ENCODE peak calls at places on chromosomes 5 and 9, in four cellular contexts. R is fibroblast of lung, O is keratinocyte, Y is transverse colon. S is an unnamed sample. For H3K27me3, the result is how much of the 10 kb centered on the place peaks cover.

GRCh38 chr5:34743878-34744277 is 87.8 kb downstream of the RAI14 start:
- DNase-seq in R (peak), O (no peak), Y (no peak), S (peak)

GRCh38 chr5:135467051-135467625 is 15.0 kb upstream of the TIFAB start:
- DNase-seq in R (no peak), O (no peak), Y (no peak), S (no peak)

GRCh38 chr9:79492092-79492995 is 79.4 kb upstream of the TLE4 start:
- DNase-seq in R (no peak), O (no peak), Y (no peak), S (no peak)

GRCh38 chr5:126044111-126044668 is 379.0 kb upstream of the GRAMD2B start:
- DNase-seq in R (peak), O (no peak), Y (no peak), S (peak)

GRCh38 chr5:122192883-122193496 is 63.6 kb downstream of the ZNF474 start:
- DNase-seq in R (peak), O (peak), Y (no peak), S (peak)

GRCh38 chr5:134533115-134533815 is 7.8 kb downstream of the JADE2 start:
- DNase-seq in R (no peak), O (no peak), Y (no peak), S (no peak)

GRCh38 chr9:69594180-69594579 is 78.0 kb downstream of the APBA1 start:
- DNase-seq in R (no peak), O (no peak), Y (no peak), S (no peak)

GRCh38 chr9:116713266-116713665 is 26.2 kb downstream of the TRIM32 start:
- DNase-seq in R (no peak), O (no peak), Y (no peak), S (no peak)

GRCh38 chr9:14151451-14151850 is 162.5 kb downstream of the NFIB start:
- DNase-seq in R (no peak), O (no peak), Y (no peak), S (no peak)
- H3K27me3 ChIP-seq in R (under half), O (under half), Y (under half), S (under half)

GRCh38 chr5:128764910-128765309 is 200.4 kb upstream of the SLC27A6 start:
- DNase-seq in R (no peak), O (no peak), Y (no peak), S (no peak)
- H3K4me3 ChIP-seq in R (no peak), O (no peak), Y (no peak), S (no peak)

GRCh38 chr9:121927636-121928035 is 165.5 kb downstream of the TTLL11 start:
- DNase-seq in R (no peak), O (no peak), Y (no peak), S (no peak)

GRCh38 chr9:121930970-121931369 is 162.1 kb downstream of the TTLL11 start:
- DNase-seq in R (no peak), O (no peak), Y (no peak), S (no peak)

GRCh38 chr9:121927081-121927480 is 166.0 kb downstream of the TTLL11 start:
- DNase-seq in R (no peak), O (no peak), Y (no peak), S (no peak)

GRCh38 chr9:121926417-121926816 is 166.7 kb downstream of the TTLL11 start:
- DNase-seq in R (no peak), O (no peak), Y (no peak), S (no peak)

DNA sequence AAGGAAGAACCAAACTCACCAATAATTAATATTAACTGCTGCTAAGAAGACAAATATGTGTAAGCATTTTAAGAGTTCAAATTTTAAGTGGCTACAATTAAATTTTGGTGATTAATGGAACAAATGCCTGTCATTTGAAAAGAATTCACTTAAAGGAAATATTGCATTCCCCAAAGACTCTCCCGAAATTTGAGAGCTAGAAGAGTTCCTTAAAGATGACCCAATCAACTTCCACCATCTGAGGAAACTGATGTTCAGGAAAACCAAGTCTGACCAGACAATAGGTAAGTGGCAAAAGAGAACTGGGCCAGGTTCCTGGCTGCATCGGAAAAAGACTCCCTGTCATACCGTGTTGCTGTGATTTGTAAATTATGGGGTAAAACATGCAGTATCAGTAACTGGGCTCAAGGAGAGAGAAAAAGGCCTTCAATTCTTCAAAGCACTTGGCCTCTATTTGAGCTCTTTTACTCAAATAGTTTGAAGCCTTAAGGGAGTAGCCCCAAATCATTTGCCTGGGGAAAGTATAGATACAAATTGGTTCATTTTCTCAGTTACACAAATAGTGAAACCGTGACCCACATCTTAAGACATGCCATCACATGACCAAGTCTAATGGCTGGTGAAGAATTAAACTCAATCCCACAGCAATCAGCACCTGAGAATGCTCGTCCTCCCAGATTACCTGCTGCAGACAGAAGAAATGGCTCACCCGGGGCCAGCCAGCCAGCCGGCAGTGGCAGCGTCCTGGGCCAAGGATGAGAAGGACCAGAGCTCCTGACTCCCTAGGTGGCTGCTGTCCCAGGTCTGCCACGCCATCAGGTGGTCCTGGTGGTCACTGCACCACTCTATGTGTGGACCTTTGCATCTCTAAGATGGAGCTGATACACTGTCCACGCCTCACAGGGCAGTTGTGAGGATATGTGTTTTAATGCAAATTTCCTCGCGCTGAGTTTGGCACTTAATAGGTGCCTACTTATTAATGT is 162.9 kb downstream of the TTLL11 start:
- DNase-seq in R (no peak), O (no peak), Y (no peak), S (no peak)
- TF ChIP-seq CTCF in R (no peak), O (no peak), Y (no peak), S (peak)

GRCh38 chr9:132556226-132556625 is 26.2 kb upstream of the BARHL1 start:
- DNase-seq in R (no peak), O (no peak), Y (no peak), S (no peak)

GRCh38 chr9:132556701-132557100 is 25.7 kb upstream of the BARHL1 start:
- DNase-seq in R (no peak), O (no peak), Y (no peak), S (no peak)

GRCh38 chr9:132559711-132560110 is 22.7 kb upstream of the BARHL1 start:
- DNase-seq in R (no peak), O (no peak), Y (no peak), S (no peak)

GRCh38 chr9:132557159-132557558 is 25.2 kb upstream of the BARHL1 start:
- DNase-seq in R (no peak), O (no peak), Y (no peak), S (no peak)

GRCh38 chr9:132557768-132558167 is 24.6 kb upstream of the BARHL1 start:
- DNase-seq in R (no peak), O (no peak), Y (no peak), S (no peak)
- H3K27me3 ChIP-seq in R (under half), O (half or more), Y (under half), S (half or more)

GRCh38 chr9:7284517-7284916 is 515.1 kb downstream of the DMAC1 start:
- DNase-seq in R (no peak), O (no peak), Y (no peak), S (no peak)

GRCh38 chr9:7285199-7285598 is 514.4 kb downstream of the DMAC1 start:
- DNase-seq in R (no peak), O (no peak), Y (no peak), S (no peak)

GRCh38 chr9:7286101-7286500 is 513.5 kb downstream of the DMAC1 start:
- DNase-seq in R (no peak), O (no peak), Y (no peak), S (no peak)

GRCh38 chr9:7289773-7290172 is 509.8 kb downstream of the DMAC1 start:
- DNase-seq in R (no peak), O (no peak), Y (no peak), S (no peak)

DNA sequence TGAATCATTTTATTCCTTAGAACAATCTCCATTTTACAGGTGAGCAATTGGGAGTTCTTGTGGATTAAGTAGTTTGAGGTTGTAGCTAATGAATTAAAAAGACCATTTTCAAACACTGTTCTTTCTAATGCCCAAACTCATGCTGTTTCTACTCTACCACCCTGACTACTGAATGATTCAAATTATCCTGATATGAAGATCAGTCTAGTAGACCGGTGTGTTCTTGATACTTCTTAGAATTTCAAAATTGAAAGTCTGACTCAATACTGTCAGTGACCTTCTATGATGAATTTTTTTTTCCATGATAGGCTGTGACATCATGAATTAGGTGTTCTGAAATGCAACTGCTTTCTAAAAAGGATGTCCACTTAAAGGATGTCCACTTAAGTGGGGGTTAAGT is 515.5 kb downstream of the DMAC1 start:
- DNase-seq in R (no peak), O (no peak), Y (no peak), S (no peak)
- H3K4me3 ChIP-seq in R (no peak), O (no peak), Y (no peak), S (no peak)

GRCh38 chr9:136046555-136046921 is 48.6 kb downstream of the NACC2 start:
- DNase-seq in R (no peak), O (no peak), Y (no peak), S (no peak)
- TF ChIP-seq CTCF in R (no peak), O (no peak), Y (no peak), S (no peak)

DNA sequence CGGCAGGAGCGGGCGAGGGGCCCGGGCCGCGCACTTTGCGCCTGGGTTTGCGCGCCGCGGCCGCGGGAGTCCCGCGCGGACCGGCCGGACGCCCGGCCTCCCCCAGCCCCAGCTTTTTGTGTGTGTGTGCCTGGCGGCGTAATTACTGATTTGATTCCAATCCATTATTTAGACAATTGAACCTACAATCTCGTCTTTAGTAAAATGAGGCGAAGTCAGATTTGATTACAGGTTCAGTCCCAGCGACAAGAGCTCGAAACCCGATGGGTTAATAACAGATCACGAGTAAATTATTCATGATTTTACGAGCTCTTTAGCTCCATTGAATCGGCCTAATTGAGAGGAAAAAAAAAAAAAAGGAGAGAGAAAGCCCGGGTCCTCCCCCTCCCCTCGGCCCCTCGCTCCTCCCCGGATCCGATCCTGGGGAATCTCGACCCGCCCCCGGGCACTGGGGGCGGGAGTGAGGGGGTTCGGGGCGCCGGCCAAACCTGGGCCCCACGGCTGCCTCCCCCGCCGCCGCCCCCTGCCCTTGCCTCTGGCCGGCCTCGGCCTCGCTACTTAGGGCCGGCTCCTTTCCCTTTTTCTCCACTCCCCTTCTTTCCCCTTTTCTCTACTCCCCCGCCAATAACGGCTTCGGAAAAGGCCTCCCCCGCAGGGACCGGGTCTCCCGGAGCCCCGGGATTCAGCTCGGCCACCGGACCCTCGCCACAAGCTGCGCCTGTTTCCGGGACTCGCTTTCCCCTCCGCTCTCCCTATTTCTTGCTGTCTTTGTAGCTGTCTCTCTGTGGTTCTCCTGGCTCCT is 6.6 kb downstream of the LHX2 start:
- DNase-seq in R (no peak), O (no peak), Y (no peak), S (no peak)
- H3K27me3 ChIP-seq in R (half or more), O (half or more), Y (half or more), S (half or more)

S was measured in kidney epithelial cell.